ENCODE peak calls at places on chromosomes 16 and 17, in eight cellular contexts. One of them, this sample, is unnamed.
A peak's percentile ranks its signal among the peaks of the same experiment; 100 is the strongest.

GRCh38 chr17:80783971-80784370 is 207.7 kb upstream of the CHMP6 start:
- DNase-seq in right lobe of liver: no peak
- DNase-seq in prostate gland: no peak
- DNase-seq in OCI-LY7: no peak
- DNase-seq in lung: no peak
- DNase-seq in tibial nerve: no peak
- DNase-seq in heart right ventricle: no peak
- DNase-seq in osteoblast: no peak
- DNase-seq in this sample: no peak

GRCh38 chr16:3607161-3607560 is 4.2 kb downstream of the SLX4 start:
- DNase-seq in osteoblast: no peak
- DNase-seq in lung: no peak
- DNase-seq in tibial nerve: no peak
- DNase-seq in heart right ventricle: no peak
- DNase-seq in OCI-LY7: peak; percentile 56
- DNase-seq in right lobe of liver: no peak
- DNase-seq in prostate gland: no peak
- DNase-seq in this sample: no peak

GRCh38 chr16:83830769-83831450 is 23.1 kb downstream of the HSBP1 start:
- DNase-seq in tibial nerve: no peak
- DNase-seq in heart right ventricle: no peak
- DNase-seq in lung: no peak
- DNase-seq in osteoblast: no peak
- DNase-seq in right lobe of liver: no peak
- DNase-seq in OCI-LY7: no peak
- DNase-seq in prostate gland: no peak
- DNase-seq in this sample: no peak

GRCh38 chr16:65038125-65038524 is 83.7 kb downstream of the CDH11 start:
- DNase-seq in lung: no peak
- DNase-seq in right lobe of liver: no peak
- DNase-seq in heart right ventricle: no peak
- DNase-seq in prostate gland: no peak
- DNase-seq in osteoblast: no peak
- DNase-seq in tibial nerve: no peak
- DNase-seq in OCI-LY7: no peak
- DNase-seq in this sample: no peak

GRCh38 chr17:81167194-81167524 is 1.1 kb upstream of the AATK start:
- DNase-seq in tibial nerve: no peak
- DNase-seq in osteoblast: no peak
- DNase-seq in right lobe of liver: no peak
- DNase-seq in OCI-LY7: no peak
- DNase-seq in lung: no peak
- DNase-seq in heart right ventricle: no peak
- DNase-seq in prostate gland: no peak
- DNase-seq in this sample: no peak

GRCh38 chr17:72479113-72479512 is 358.3 kb downstream of the SOX9 start:
- DNase-seq in OCI-LY7: no peak
- DNase-seq in tibial nerve: no peak
- DNase-seq in lung: no peak
- DNase-seq in heart right ventricle: no peak
- DNase-seq in prostate gland: no peak
- DNase-seq in osteoblast: no peak
- DNase-seq in right lobe of liver: no peak
- DNase-seq in this sample: peak; percentile 59

GRCh38 chr16:88545781-88546180 is 24.4 kb upstream of the ZC3H18 start:
- DNase-seq in lung: no peak
- DNase-seq in osteoblast: peak; percentile 53
- DNase-seq in OCI-LY7: no peak
- DNase-seq in tibial nerve: no peak
- DNase-seq in right lobe of liver: no peak
- DNase-seq in heart right ventricle: no peak
- DNase-seq in prostate gland: no peak
- DNase-seq in this sample: no peak

GRCh38 chr17:38636054-38636453 is 30.3 kb upstream of the SRCIN1 start:
- DNase-seq in OCI-LY7: no peak
- DNase-seq in prostate gland: no peak
- DNase-seq in heart right ventricle: no peak
- DNase-seq in lung: no peak
- DNase-seq in osteoblast: no peak
- DNase-seq in right lobe of liver: no peak
- DNase-seq in tibial nerve: no peak
- DNase-seq in this sample: no peak

GRCh38 chr16:68825427-68825826 is 17.9 kb upstream of the TANGO6 start:
- DNase-seq in prostate gland: no peak
- DNase-seq in osteoblast: no peak
- DNase-seq in right lobe of liver: no peak
- DNase-seq in heart right ventricle: no peak
- DNase-seq in lung: no peak
- DNase-seq in OCI-LY7: no peak
- DNase-seq in tibial nerve: no peak
- DNase-seq in this sample: peak; percentile 65

GRCh38 chr17:48601184-48601527 is 3.6 kb downstream of the HOXB6 start:
- DNase-seq in lung: no peak
- DNase-seq in osteoblast: no peak
- DNase-seq in tibial nerve: no peak
- DNase-seq in OCI-LY7: no peak
- DNase-seq in heart right ventricle: no peak
- DNase-seq in right lobe of liver: no peak
- DNase-seq in prostate gland: no peak
- DNase-seq in this sample: no peak

GRCh38 chr17:48598727-48599126 is 5.1 kb upstream of the HOXB5 start:
- DNase-seq in OCI-LY7: no peak
- DNase-seq in osteoblast: no peak
- DNase-seq in tibial nerve: no peak
- DNase-seq in lung: no peak
- DNase-seq in right lobe of liver: no peak
- DNase-seq in heart right ventricle: no peak
- DNase-seq in prostate gland: no peak
- DNase-seq in this sample: no peak

GRCh38 chr17:48601528-48602430 is 3.0 kb downstream of the HOXB6 start:
- DNase-seq in heart right ventricle: no peak
- DNase-seq in right lobe of liver: no peak
- DNase-seq in OCI-LY7: no peak
- DNase-seq in lung: no peak
- DNase-seq in osteoblast: no peak
- DNase-seq in prostate gland: no peak
- DNase-seq in tibial nerve: no peak
- DNase-seq in this sample: no peak

GRCh38 chr17:48599373-48599772 is 5.4 kb downstream of the HOXB6 start:
- DNase-seq in lung: no peak
- DNase-seq in prostate gland: no peak
- DNase-seq in OCI-LY7: no peak
- DNase-seq in osteoblast: no peak
- DNase-seq in tibial nerve: no peak
- DNase-seq in right lobe of liver: no peak
- DNase-seq in heart right ventricle: no peak
- DNase-seq in this sample: no peak

GRCh38 chr17:48600244-48601098 is 4.3 kb downstream of the HOXB6 start:
- DNase-seq in tibial nerve: no peak
- DNase-seq in right lobe of liver: no peak
- DNase-seq in osteoblast: no peak
- DNase-seq in heart right ventricle: no peak
- DNase-seq in lung: no peak
- DNase-seq in prostate gland: no peak
- DNase-seq in OCI-LY7: no peak
- DNase-seq in this sample: no peak
- H3K4me3 ChIP-seq in tibial nerve: no peak overlapping the region
- H3K4me3 ChIP-seq in right lobe of liver: no peak overlapping the region
- H3K4me3 ChIP-seq in osteoblast: no peak overlapping the region
- H3K4me3 ChIP-seq in heart right ventricle: no peak overlapping the region
- H3K4me3 ChIP-seq in lung: no peak overlapping the region
- H3K4me3 ChIP-seq in prostate gland: no peak overlapping the region
- H3K4me3 ChIP-seq in OCI-LY7: no peak overlapping the region
- H3K4me3 ChIP-seq in this sample: no peak overlapping the region

GRCh38 chr17:61294286-61294685 is 105.4 kb upstream of the TBX2 start:
- DNase-seq in OCI-LY7: no peak
- DNase-seq in right lobe of liver: no peak
- DNase-seq in prostate gland: no peak
- DNase-seq in tibial nerve: no peak
- DNase-seq in lung: no peak
- DNase-seq in heart right ventricle: no peak
- DNase-seq in osteoblast: no peak
- DNase-seq in this sample: no peak

GRCh38 chr17:61299517-61300513 is 99.8 kb upstream of the TBX2 start:
- DNase-seq in prostate gland: no peak
- DNase-seq in OCI-LY7: no peak
- DNase-seq in osteoblast: no peak
- DNase-seq in right lobe of liver: no peak
- DNase-seq in heart right ventricle: no peak
- DNase-seq in lung: no peak
- DNase-seq in tibial nerve: no peak
- DNase-seq in this sample: no peak

GRCh38 chr17:61296058-61296457 is 103.6 kb upstream of the TBX2 start:
- DNase-seq in heart right ventricle: no peak
- DNase-seq in tibial nerve: no peak
- DNase-seq in OCI-LY7: no peak
- DNase-seq in lung: no peak
- DNase-seq in prostate gland: no peak
- DNase-seq in right lobe of liver: no peak
- DNase-seq in osteoblast: no peak
- DNase-seq in this sample: no peak

GRCh38 chr17:61291457-61292311 is 108.0 kb upstream of the TBX2 start:
- DNase-seq in tibial nerve: no peak
- DNase-seq in osteoblast: peak; percentile 34
- DNase-seq in prostate gland: peak; percentile 51
- DNase-seq in right lobe of liver: no peak
- DNase-seq in heart right ventricle: no peak
- DNase-seq in lung: no peak
- DNase-seq in OCI-LY7: no peak
- DNase-seq in this sample: no peak

GRCh38 chr17:61294777-61295176 is 104.9 kb upstream of the TBX2 start:
- DNase-seq in heart right ventricle: no peak
- DNase-seq in tibial nerve: no peak
- DNase-seq in prostate gland: no peak
- DNase-seq in right lobe of liver: no peak
- DNase-seq in osteoblast: peak; percentile 69
- DNase-seq in lung: no peak
- DNase-seq in OCI-LY7: no peak
- DNase-seq in this sample: no peak
- H3K27ac ChIP-seq in heart right ventricle: no peak overlapping the region
- H3K27ac ChIP-seq in tibial nerve: no peak overlapping the region
- H3K27ac ChIP-seq in prostate gland: no peak overlapping the region
- H3K27ac ChIP-seq in right lobe of liver: no peak overlapping the region
- H3K27ac ChIP-seq in osteoblast: peak overlapping the region; percentile 67
- H3K27ac ChIP-seq in lung: no peak overlapping the region
- H3K27ac ChIP-seq in OCI-LY7: no peak overlapping the region
- H3K27ac ChIP-seq in this sample: no peak overlapping the region

GRCh38 chr16:26457896-26458295 is 608.8 kb upstream of the C16orf82 start:
- DNase-seq in right lobe of liver: no peak
- DNase-seq in osteoblast: no peak
- DNase-seq in lung: no peak
- DNase-seq in prostate gland: no peak
- DNase-seq in heart right ventricle: no peak
- DNase-seq in tibial nerve: no peak
- DNase-seq in OCI-LY7: no peak
- DNase-seq in this sample: no peak

GRCh38 chr16:26454102-26454501 is 612.6 kb upstream of the C16orf82 start:
- DNase-seq in OCI-LY7: no peak
- DNase-seq in lung: no peak
- DNase-seq in tibial nerve: no peak
- DNase-seq in osteoblast: no peak
- DNase-seq in right lobe of liver: no peak
- DNase-seq in prostate gland: no peak
- DNase-seq in heart right ventricle: no peak
- DNase-seq in this sample: no peak

GRCh38 chr16:26456074-26456473 is 610.7 kb upstream of the C16orf82 start:
- DNase-seq in lung: no peak
- DNase-seq in OCI-LY7: no peak
- DNase-seq in right lobe of liver: no peak
- DNase-seq in prostate gland: no peak
- DNase-seq in heart right ventricle: no peak
- DNase-seq in osteoblast: no peak
- DNase-seq in tibial nerve: no peak
- DNase-seq in this sample: no peak

GRCh38 chr16:26453215-26453614 is 613.5 kb upstream of the C16orf82 start:
- DNase-seq in OCI-LY7: peak; percentile 6
- DNase-seq in lung: no peak
- DNase-seq in tibial nerve: no peak
- DNase-seq in prostate gland: no peak
- DNase-seq in heart right ventricle: no peak
- DNase-seq in osteoblast: no peak
- DNase-seq in right lobe of liver: no peak
- DNase-seq in this sample: no peak

DNA sequence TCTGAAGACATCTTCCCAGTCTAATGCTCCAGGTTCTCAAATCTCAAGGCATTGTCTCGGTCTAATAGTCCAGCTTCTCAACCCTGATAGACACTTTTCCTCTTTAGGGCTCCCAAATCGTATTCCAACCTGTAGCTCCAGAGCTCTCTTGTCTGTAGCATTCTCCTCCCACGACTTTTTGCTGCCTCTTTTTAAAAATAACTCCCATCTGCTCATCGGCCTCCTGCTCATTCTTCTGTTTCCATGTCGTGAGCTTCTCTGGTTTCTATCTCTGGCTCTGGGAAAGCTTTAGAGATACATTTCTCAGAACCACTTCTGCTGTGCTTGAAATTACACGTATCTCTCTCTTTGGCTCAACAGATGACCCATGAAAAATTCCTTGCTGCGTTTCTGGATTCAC is 609.7 kb upstream of the C16orf82 start:
- DNase-seq in prostate gland: no peak
- DNase-seq in lung: no peak
- DNase-seq in osteoblast: no peak
- DNase-seq in OCI-LY7: no peak
- DNase-seq in right lobe of liver: no peak
- DNase-seq in tibial nerve: no peak
- DNase-seq in heart right ventricle: no peak
- DNase-seq in this sample: no peak
- H3K9me3 ChIP-seq in prostate gland: no peaks in the 10 kb centered on the region
- H3K9me3 ChIP-seq in lung: peaks cover 7% of the 10 kb centered on the region
- H3K9me3 ChIP-seq in osteoblast: peaks cover 2% of the 10 kb centered on the region
- H3K9me3 ChIP-seq in OCI-LY7: peaks cover 7% of the 10 kb centered on the region
- H3K9me3 ChIP-seq in right lobe of liver: no peaks in the 10 kb centered on the region
- H3K9me3 ChIP-seq in tibial nerve: no peaks in the 10 kb centered on the region
- H3K9me3 ChIP-seq in heart right ventricle: no peaks in the 10 kb centered on the region
- H3K9me3 ChIP-seq in this sample: no peaks in the 10 kb centered on the region

DNA sequence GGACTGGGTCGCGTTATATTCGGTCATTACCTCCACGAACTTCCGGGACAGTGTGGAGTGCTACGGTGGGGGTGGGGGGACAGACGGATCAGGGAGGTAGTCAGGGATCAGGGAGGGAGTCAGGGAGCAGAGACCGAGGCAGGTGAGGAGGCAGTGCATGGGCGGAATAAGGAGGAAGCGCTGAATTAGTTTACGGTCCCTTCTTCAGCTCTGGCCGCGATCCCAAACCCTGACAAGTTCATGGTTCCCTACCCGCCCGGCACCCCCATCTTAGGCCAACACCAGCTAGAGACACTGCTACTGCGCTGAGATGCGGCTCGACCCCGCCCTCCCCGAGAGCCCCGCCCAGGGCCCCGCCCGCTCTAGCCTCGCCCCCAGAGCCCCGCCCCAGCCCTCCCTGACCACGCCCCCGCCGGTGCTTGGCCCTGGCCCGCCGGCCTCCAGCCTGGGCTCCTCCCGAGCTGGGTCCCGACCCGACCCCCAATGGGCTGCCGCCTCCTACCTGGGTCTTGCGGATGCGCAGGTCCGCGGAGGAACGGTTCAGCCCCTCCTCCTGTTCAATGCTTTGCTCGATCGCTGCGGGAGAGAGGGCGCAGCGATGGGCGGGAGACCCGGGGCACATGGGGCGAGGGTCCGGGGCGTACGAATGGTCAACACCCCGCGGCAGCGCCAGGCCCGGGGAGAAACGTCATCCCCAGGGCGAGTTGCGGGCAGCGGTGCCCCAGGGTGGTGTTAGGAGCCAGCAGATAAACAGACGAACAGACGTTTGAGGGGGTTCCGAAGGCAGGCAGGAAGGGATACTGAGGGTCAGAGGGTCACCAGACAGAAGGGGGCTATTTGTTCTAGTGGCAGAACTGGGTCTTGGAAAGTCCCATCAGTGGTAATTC is 12.2 kb downstream of the HSD3B7 start:
- DNase-seq in tibial nerve: peak; percentile 69
- DNase-seq in heart right ventricle: peak; percentile 90
- DNase-seq in osteoblast: peak; percentile 98
- DNase-seq in OCI-LY7: peak; percentile 79
- DNase-seq in lung: peak; percentile 86
- DNase-seq in right lobe of liver: peak; percentile 95
- DNase-seq in prostate gland: peak; percentile 68
- DNase-seq in this sample: peak; percentile 79
- H3K4me3 ChIP-seq in tibial nerve: peak overlapping the region; percentile 60
- H3K4me3 ChIP-seq in heart right ventricle: peak overlapping the region; percentile 57
- H3K4me3 ChIP-seq in osteoblast: peak overlapping the region; percentile 78
- H3K4me3 ChIP-seq in OCI-LY7: peak overlapping the region; percentile 72
- H3K4me3 ChIP-seq in lung: peak overlapping the region; percentile 18
- H3K4me3 ChIP-seq in right lobe of liver: peak overlapping the region; percentile 69
- H3K4me3 ChIP-seq in prostate gland: peak overlapping the region; percentile 38
- H3K4me3 ChIP-seq in this sample: peak overlapping the region; percentile 31